ENCODE peak calls at places on chromosome 5, in five cellular contexts. N is NB4, C is mucosa of descending colon, J is WTC11, T is osteocyte. Q is an unnamed sample.

GRCh38 chr5:76634661-76635060 is 11.5 kb upstream of the F2RL2 start:
- DNase-seq in N (no peak), C (no peak), J (no peak), T (no peak), Q (no peak)

GRCh38 chr5:146048994-146049703 is 56.2 kb downstream of the PLAC8L1 start:
- DNase-seq in N (peak), C (no peak), J (peak), T (no peak), Q (peak)

GRCh38 chr5:95818181-95819147 is 4.1 kb downstream of the GLRX start:
- DNase-seq in N (peak), C (peak), J (no peak), T (no peak), Q (no peak)

GRCh38 chr5:59485629-59486439 is 407.7 kb downstream of the PDE4D start:
- DNase-seq in N (no peak), C (no peak), J (no peak), T (no peak), Q (no peak)

GRCh38 chr5:96187309-96188027 is 225.8 kb upstream of the ELL2 start:
- DNase-seq in N (no peak), C (no peak), J (no peak), T (no peak), Q (no peak)

GRCh38 chr5:56290378-56291057 is 57.4 kb upstream of the ANKRD55 start:
- DNase-seq in N (peak), C (no peak), J (no peak), T (no peak), Q (no peak)

GRCh38 chr5:157265714-157266285 is at the start of gene CYFIP2:
- DNase-seq in N (peak), C (peak), J (peak), T (no peak), Q (peak)

GRCh38 chr5:31990701-31991110 is 183.4 kb downstream of the GOLPH3 start:
- DNase-seq in N (no peak), C (no peak), J (no peak), T (no peak), Q (no peak)

GRCh38 chr5:122726990-122727616 is 47.8 kb upstream of the SNX2 start:
- DNase-seq in N (no peak), C (no peak), J (no peak), T (no peak), Q (no peak)

GRCh38 chr5:135054546-135054945 is 20.5 kb upstream of the PITX1 start:
- DNase-seq in N (no peak), C (no peak), J (no peak), T (no peak), Q (no peak)

GRCh38 chr5:109652096-109652495 is 37.6 kb upstream of the MAN2A1 start:
- DNase-seq in N (no peak), C (no peak), J (no peak), T (no peak), Q (no peak)

GRCh38 chr5:39370555-39371366 is 6.5 kb upstream of the C9 start:
- DNase-seq in N (no peak), C (no peak), J (no peak), T (no peak), Q (no peak)

GRCh38 chr5:80204808-80205614 is 50.8 kb downstream of the SERINC5 start:
- DNase-seq in N (peak), C (no peak), J (no peak), T (no peak), Q (peak)

GRCh38 chr5:5288236-5288635 is 134.2 kb upstream of the ICE1 start:
- DNase-seq in N (no peak), C (no peak), J (no peak), T (no peak), Q (no peak)

GRCh38 chr5:100273846-100274580 is 261.2 kb upstream of the FAM174A start:
- DNase-seq in N (no peak), C (no peak), J (no peak), T (no peak), Q (no peak)

GRCh38 chr5:109936091-109936490 is 246.4 kb downstream of the MAN2A1 start:
- DNase-seq in N (peak), C (no peak), J (no peak), T (no peak), Q (no peak)

GRCh38 chr5:91794856-91795548 is 411.9 kb upstream of the ARRDC3 start:
- DNase-seq in N (no peak), C (no peak), J (no peak), T (no peak), Q (no peak)

GRCh38 chr5:77563475-77563874 is 71.4 kb upstream of the WDR41 start:
- DNase-seq in N (no peak), C (no peak), J (no peak), T (no peak), Q (no peak)

GRCh38 chr5:14118551-14119320 is 24.4 kb upstream of the TRIO start:
- DNase-seq in N (no peak), C (no peak), J (peak), T (no peak), Q (peak)

GRCh38 chr5:115838885-115839518 is 2.4 kb downstream of the ATG12 start:
- DNase-seq in N (peak), C (no peak), J (no peak), T (no peak), Q (no peak)

GRCh38 chr5:139474815-139475791 is 4.3 kb downstream of the SMIM33 start:
- DNase-seq in N (peak), C (no peak), J (no peak), T (no peak), Q (no peak)

GRCh38 chr5:43815504-43815903 is 212.5 kb downstream of the NNT start:
- DNase-seq in N (no peak), C (no peak), J (no peak), T (no peak), Q (no peak)

DNA sequence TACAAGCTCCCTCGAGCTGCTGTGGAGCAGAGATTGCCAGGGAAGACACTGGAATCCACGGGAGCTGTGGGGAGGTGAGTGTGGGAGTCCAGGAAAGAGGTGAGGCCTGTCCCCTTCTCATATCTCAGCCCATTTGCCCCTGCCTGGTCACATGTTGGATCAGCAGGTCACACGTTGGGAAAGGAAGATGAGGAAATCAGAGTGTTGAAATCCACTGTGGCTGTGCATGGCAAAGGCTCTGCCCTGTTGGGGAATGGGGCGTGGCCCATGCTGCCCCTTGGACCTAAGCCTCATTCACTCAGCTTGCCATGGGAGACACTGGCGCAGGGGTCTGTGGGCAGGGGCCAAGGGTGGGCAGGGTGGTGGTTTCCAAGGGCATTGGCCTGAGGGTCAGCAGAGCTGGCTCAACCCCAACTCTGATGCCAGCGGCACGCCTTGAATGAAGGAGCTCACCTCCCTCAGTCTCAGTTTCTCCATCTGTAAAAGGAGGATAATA is 85.4 kb upstream of the CPEB4 start:
- DNase-seq in N (peak), C (peak), J (no peak), T (no peak), Q (no peak)
- TF ChIP-seq CTCF in N (no peak), C (no peak), J (no peak), T (no peak), Q (no peak)

DNA sequence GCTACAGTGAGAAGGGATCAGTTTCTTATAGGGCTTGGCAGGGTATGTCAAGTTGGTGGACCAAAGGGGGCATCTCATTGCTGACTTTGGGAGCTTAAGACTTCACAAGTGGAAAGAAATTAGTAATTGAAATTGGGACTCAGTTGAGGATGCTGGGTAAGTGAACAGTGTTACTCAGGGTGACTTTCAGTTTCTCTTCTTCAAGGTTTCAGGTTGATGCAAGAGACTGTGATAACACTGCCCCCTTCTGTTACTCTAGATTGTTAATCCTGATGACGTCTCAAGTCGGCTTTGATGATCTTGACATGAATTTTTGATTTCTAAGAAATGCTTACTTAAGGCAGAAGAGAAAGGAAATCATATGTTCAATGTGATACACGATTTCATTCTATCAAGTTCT is 21.3 kb downstream of the KCTD16 start:
- DNase-seq in N (peak), C (no peak), J (no peak), T (no peak), Q (no peak)
- TF ChIP-seq CTCF in N (peak), C (peak), J (no peak), T (peak), Q (peak)

DNA sequence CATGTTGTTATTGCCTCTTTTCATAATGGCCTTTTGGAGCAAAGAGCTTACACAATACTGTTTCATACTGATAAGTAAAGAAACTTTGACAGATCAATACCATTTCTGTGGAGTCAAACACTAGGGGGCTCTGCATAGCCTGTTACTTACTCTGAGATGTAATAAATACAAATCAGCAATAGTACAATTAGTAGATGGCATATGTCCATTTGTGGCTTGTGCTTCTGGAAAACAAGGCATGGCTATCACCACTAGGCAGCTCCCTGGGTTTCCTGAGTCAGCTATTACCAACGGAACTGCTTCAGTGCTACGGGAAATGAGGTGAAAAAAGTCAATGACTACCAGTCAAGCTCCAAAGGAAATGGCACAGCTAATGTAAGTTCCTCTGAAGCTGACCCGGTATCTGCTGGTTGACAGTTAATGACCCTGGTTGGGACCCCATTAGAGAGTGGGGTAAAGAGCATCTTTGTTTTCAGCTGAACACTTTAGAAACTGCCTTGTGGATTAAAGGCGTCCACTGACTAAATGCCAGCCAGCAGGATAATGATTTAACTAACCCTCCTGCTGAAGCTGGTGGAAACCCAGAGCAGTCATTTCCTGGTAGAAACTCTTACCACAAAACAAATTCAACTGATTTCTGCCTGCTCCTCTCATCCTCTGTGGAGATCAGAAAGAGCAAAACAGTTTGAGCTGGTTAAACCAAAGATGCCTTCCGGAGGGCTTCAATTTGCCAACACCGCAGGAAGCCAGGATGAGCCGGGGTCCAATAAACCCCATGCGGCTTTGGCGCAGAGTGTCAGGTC is 69.0 kb upstream of the FAM169A start:
- DNase-seq in N (peak), C (no peak), J (no peak), T (no peak), Q (peak)
- TF ChIP-seq CTCF in N (peak), C (no peak), J (no peak), T (peak), Q (peak)

GRCh38 chr5:149002761-149003689 is 59.8 kb downstream of the SH3TC2 start:
- DNase-seq in N (no peak), C (no peak), J (no peak), T (no peak), Q (no peak)
- TF ChIP-seq CTCF in N (no peak), C (no peak), J (no peak), T (peak), Q (no peak)

DNA sequence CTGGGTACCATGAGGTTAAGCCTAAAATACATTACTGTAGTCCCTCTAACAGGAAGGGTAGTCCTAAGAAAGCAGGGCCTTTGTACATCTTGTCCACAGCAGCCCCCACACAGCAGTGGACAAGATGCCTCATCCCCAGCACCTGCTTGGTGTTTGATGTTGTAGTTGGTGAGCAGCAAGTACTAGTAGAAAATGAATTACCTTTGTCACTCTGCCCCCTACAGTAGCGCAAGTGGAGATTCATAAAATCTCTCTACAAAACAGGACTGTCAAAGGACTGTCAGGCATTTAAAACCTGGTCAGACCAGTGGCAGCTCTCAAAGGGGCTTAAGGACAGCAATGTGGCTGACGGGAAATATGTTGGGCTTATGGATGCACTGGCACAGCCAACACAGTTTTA is 122.5 kb downstream of the TMEM174 start:
- DNase-seq in N (no peak), C (no peak), J (no peak), T (no peak), Q (no peak)
- TF ChIP-seq CTCF in N (no peak), C (no peak), J (no peak), T (peak), Q (no peak)

GRCh38 chr5:137218896-137219295 is 280.2 kb downstream of the SPOCK1 start:
- DNase-seq in N (no peak), C (no peak), J (no peak), T (no peak), Q (no peak)
- TF ChIP-seq CTCF in N (no peak), C (no peak), J (no peak), T (no peak), Q (no peak)

DNA sequence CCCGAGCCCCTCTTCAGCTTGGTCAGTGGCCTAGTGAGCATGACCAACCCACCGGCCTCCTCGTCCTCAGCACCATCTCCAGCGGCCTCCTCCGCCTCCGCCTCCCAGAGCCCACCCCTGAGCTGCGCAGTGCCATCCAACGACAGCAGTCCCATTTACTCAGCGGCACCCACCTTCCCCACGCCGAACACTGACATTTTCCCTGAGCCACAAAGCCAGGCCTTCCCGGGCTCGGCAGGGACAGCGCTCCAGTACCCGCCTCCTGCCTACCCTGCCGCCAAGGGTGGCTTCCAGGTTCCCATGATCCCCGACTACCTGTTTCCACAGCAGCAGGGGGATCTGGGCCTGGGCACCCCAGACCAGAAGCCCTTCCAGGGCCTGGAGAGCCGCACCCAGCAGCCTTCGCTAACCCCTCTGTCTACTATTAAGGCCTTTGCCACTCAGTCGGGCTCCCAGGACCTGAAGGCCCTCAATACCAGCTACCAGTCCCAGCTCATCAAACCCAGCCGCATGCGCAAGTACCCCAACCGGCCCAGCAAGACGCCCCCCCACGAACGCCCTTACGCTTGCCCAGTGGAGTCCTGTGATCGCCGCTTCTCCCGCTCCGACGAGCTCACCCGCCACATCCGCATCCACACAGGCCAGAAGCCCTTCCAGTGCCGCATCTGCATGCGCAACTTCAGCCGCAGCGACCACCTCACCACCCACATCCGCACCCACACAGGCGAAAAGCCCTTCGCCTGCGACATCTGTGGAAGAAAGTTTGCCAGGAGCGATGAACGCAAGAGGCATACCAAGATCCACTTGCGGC is 1.8 kb downstream of the EGR1 start:
- DNase-seq in N (no peak), C (peak), J (no peak), T (no peak), Q (no peak)
- TF ChIP-seq CTCF in N (no peak), C (no peak), J (no peak), T (no peak), Q (no peak)

DNA sequence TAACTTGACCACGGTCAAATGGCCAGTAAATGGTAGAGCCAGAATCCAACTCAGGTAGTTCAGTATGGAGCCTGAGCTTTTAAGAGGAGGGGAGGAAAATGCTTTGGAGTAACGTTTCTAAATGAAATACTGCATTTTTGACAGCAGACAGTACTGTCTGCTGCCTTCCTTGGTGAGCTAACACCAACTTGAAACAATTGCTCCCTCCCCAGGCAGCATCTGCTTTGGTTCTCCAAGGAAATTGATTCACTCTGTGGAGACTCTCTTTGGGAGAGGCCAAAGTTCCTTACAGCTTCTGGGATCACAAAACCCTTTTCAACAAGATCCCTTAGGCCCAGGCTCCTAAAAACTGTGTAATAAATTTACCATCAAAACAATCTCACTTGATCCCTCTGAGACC is 75.2 kb upstream of the SSBP2 start:
- DNase-seq in N (no peak), C (no peak), J (no peak), T (no peak), Q (no peak)
- TF ChIP-seq CTCF in N (no peak), C (no peak), J (no peak), T (peak), Q (no peak)